ENCODE peak calls at places on chromosomes 11 and 22, in five cellular contexts. V, Z, A, S and B are unnamed samples.

GRCh38 chr11:129144256-129144655 is 47.9 kb downstream of the ARHGAP32 start:
- DNase-seq in Z (peak; percentile 64), A (no peak), S (no peak), V (no peak), B (no peak)

GRCh38 chr11:94968334-94968958 is 4.9 kb downstream of the CWC15 start:
- DNase-seq in S (no peak), Z (peak; percentile 12), A (no peak), V (peak; percentile 4), B (no peak)

GRCh38 chr11:36362902-36363301 is 66.8 kb downstream of the PRR5L start:
- DNase-seq in Z (peak; percentile 94), S (no peak), A (no peak), V (peak; percentile 35), B (no peak)

GRCh38 chr11:130636672-130637463 is 188.4 kb downstream of the ADAMTS15 start:
- DNase-seq in A (no peak), Z (peak; percentile 96), S (no peak), V (peak; percentile 95), B (peak; percentile 63)

GRCh38 chr11:103602846-103603245 is 433.6 kb upstream of the DDI1 start:
- DNase-seq in Z (no peak), A (no peak), V (no peak), S (no peak), B (no peak)

GRCh38 chr11:120105576-120105975 is 32.3 kb downstream of the TRIM29 start:
- DNase-seq in A (no peak), V (no peak), S (no peak), Z (no peak), B (no peak)

GRCh38 chr11:44229003-44229570 is 80.9 kb downstream of the ALX4 start:
- DNase-seq in Z (peak; percentile 47), S (no peak), A (no peak), V (peak; percentile 75), B (peak; percentile 37)

GRCh38 chr11:72441647-72442267 is 7.4 kb upstream of the CLPB start:
- DNase-seq in S (no peak), V (no peak), A (no peak), Z (peak; percentile 45), B (peak; percentile 19)

GRCh38 chr11:74680703-74681531 is 50.3 kb downstream of the CHRDL2 start:
- DNase-seq in S (no peak), V (no peak), Z (no peak), A (no peak), B (no peak)

GRCh38 chr11:28476053-28476452 is 367.9 kb downstream of the METTL15 start:
- DNase-seq in S (no peak), A (no peak), V (no peak), Z (no peak), B (no peak)

GRCh38 chr11:35337136-35337918 is 82.0 kb downstream of the SLC1A2 start:
- DNase-seq in A (no peak), V (peak; percentile 99), S (no peak), Z (peak; percentile 99), B (peak; percentile 75)

GRCh38 chr22:49018601-49019000 is 809.1 kb downstream of the BRD1 start:
- DNase-seq in V (no peak), A (no peak), S (no peak), Z (no peak), B (no peak)

GRCh38 chr11:111631034-111631665 is 28.9 kb downstream of the SIK2 start:
- DNase-seq in V (peak; percentile 43), S (no peak), A (no peak), Z (no peak), B (no peak)

DNA sequence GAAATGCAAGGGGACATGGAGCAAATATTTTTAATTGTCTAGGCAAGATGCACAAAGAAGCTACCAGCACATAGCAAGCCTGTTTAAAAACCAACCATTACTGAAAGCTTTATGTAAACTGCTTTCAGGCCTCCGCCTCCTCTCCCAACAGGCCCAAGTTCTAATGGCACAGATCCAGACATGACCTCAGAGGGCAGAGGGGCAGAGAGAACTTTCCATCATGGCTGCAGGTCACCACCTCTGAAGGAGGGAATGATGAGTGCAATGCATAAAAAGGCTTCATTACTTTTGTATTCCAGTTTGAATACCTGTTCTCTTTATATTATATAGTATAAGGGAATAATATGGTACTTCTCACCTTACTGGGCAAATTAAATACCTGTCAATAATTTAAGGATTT is 15.2 kb downstream of the DDX17 start:
- DNase-seq in A (peak; percentile 37), V (no peak), Z (peak; percentile 42), S (no peak), B (peak; percentile 63)
- H3K4me3 ChIP-seq in A (no peak overlapping the region), V (no peak overlapping the region), Z (no peak overlapping the region), S (no peak overlapping the region), B (no peak overlapping the region)

GRCh38 chr11:64874308-64874707 is 4.1 kb downstream of the EHD1 start:
- DNase-seq in Z (peak; percentile 73), V (peak; percentile 90), A (no peak), S (peak; percentile 64), B (no peak)

GRCh38 chr11:64876835-64877341 is 1.5 kb downstream of the EHD1 start:
- DNase-seq in Z (no peak), S (no peak), A (peak; percentile 49), V (peak; percentile 39), B (peak; percentile 44)

GRCh38 chr11:64876226-64876750 is 2.1 kb downstream of the EHD1 start:
- DNase-seq in Z (no peak), V (no peak), S (peak; percentile 31), A (peak; percentile 13), B (no peak)

GRCh38 chr11:64874841-64875240 is 3.6 kb downstream of the EHD1 start:
- DNase-seq in Z (no peak), A (no peak), S (no peak), V (no peak), B (no peak)

DNA sequence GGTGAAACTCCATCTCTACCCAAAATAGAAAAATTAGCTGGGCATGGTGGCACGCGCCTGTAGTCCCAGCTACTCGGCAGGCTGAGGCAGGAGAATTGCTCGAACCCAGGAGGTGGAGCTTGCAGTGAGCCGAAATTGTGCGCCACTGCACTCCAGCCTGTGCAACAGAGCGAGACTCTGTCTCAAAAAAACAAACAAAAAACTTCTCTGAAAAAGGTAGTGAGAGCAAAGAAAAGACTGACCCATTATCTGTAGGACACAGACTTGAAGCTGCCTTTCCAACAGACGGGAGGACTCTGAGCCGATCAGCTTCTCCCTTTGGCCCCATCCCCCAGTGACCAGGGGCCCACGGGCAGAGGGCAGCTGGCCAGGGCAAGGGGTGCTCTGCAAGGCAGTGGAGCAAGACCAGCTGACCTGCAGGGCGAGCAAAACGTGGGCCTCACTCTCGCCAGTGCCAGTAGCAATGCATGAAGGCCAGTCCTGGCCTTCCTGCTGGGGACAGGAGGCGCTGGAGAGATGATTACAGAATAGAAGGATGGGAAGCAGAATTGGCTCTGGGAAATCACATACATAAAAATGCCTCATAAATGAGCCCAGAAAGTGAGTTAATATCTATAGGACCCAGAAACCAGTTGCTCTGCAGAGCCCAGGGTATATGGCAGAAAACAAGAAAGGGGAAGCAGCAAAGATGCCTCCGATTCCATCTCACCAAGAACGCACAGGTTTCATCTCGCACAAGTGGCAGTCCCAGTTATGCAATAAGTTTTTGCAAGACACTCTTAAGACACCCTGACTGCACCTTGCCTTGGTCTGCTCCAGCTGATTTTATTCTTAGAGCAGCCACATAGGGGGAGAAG is 2.8 kb downstream of the EHD1 start:
- DNase-seq in V (no peak), A (peak; percentile 23), Z (no peak), S (no peak), B (no peak)
- H3K36me3 ChIP-seq in V (peaks cover 19% of the 10 kb centered on the region), A (no peaks in the 10 kb centered on the region), Z (peaks cover 15% of the 10 kb centered on the region), S (peaks cover 40% of the 10 kb centered on the region), B (peaks cover 53% of the 10 kb centered on the region)

GRCh38 chr22:47337161-47337621 is 574.7 kb downstream of the TBC1D22A start:
- DNase-seq in S (no peak), V (no peak), Z (peak; percentile 92), A (no peak), B (peak; percentile 91)
- H3K9me3 ChIP-seq in S (no peaks in the 10 kb centered on the region), V (peaks cover 34% of the 10 kb centered on the region), Z (peaks cover 8% of the 10 kb centered on the region), A (peaks cover 6% of the 10 kb centered on the region), B (peaks cover 7% of the 10 kb centered on the region)

GRCh38 chr22:50115693-50116092 is 25.9 kb downstream of the MOV10L1 start:
- DNase-seq in Z (peak; percentile 42), A (no peak), V (no peak), S (no peak), B (peak; percentile 25)
- H3K4me3 ChIP-seq in Z (no peak overlapping the region), A (no peak overlapping the region), V (no peak overlapping the region), S (no peak overlapping the region), B (no peak overlapping the region)

GRCh38 chr22:20061481-20061861 is 18.6 kb upstream of the DGCR8 start:
- DNase-seq in Z (peak; percentile 28), A (no peak), V (no peak), S (no peak), B (peak; percentile 57)
- H3K36me3 ChIP-seq in Z (no peaks in the 10 kb centered on the region), A (no peaks in the 10 kb centered on the region), V (no peaks in the 10 kb centered on the region), S (peaks cover 18% of the 10 kb centered on the region), B (peaks cover 11% of the 10 kb centered on the region)

DNA sequence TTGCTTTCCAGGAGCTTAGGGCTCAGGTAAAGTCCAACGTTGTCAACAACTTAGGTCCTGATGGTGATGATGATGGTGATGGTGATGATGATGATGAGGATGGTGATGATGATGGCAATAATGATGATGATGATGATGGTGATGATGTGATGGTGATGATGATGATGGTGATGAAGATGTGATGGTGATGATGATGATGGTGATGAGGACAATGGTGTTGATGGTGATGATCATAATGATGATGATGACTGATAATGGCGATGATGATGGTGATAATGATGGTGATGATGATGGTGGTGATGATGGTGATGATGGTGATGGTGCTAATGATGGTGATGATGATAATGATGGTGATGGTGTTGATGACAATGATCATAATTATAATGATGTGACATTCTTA is 750.2 kb downstream of the TBC1D22A start:
- DNase-seq in A (no peak), V (no peak), S (no peak), Z (no peak), B (no peak)
- H3K9me3 ChIP-seq in A (no peaks in the 10 kb centered on the region), V (peaks cover 6% of the 10 kb centered on the region), S (no peaks in the 10 kb centered on the region), Z (peaks cover 10% of the 10 kb centered on the region), B (no peaks in the 10 kb centered on the region)

GRCh38 chr22:39458443-39459083 is 1.8 kb downstream of the MGAT3 start:
- DNase-seq in Z (no peak), V (no peak), S (no peak), A (no peak), B (no peak)
- H3K4me3 ChIP-seq in Z (no peak overlapping the region), V (no peak overlapping the region), S (no peak overlapping the region), A (peak overlapping the region; percentile 60), B (no peak overlapping the region)

DNA sequence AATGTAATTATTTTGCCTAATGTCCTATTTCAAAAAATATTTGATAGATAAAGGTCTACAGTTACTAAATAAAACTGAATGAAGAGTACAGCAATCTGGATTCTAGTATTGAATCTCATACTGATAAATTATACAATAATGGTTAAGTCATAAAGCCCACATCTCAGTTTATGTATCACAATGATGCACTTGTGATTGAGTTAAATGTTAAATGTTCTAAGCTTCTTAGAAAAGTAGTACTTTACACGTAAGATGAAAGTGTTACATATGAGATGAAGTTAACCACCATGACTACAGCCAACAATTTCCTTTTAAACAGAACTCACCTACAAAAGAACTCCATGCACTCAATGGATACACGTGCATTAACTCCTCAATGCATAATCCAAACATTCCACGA is 51.7 kb downstream of the PHF21A start:
- DNase-seq in A (no peak), Z (no peak), S (no peak), V (no peak), B (no peak)
- H3K36me3 ChIP-seq in A (no peaks in the 10 kb centered on the region), Z (peaks cover 3% of the 10 kb centered on the region), S (no peaks in the 10 kb centered on the region), V (no peaks in the 10 kb centered on the region), B (peaks cover 6% of the 10 kb centered on the region)

GRCh38 chr11:70537576-70538571 is 139.5 kb downstream of the CTTN start:
- DNase-seq in A (no peak), S (no peak), Z (no peak), V (no peak), B (no peak)
- H3K9me3 ChIP-seq in A (no peaks in the 10 kb centered on the region), S (no peaks in the 10 kb centered on the region), Z (no peaks in the 10 kb centered on the region), V (no peaks in the 10 kb centered on the region), B (no peaks in the 10 kb centered on the region)

GRCh38 chr22:37229805-37230672 is 14.0 kb downstream of the RAC2 start:
- DNase-seq in A (no peak), V (peak; percentile 55), S (peak; percentile 90), Z (peak; percentile 62), B (peak; percentile 45)
- H3K4me3 ChIP-seq in A (no peak overlapping the region), V (no peak overlapping the region), S (peak overlapping the region; percentile 85), Z (no peak overlapping the region), B (no peak overlapping the region)